ENCODE peak calls at places on chromosomes 2 and 18, in six cellular contexts. One of them, this sample, is unnamed.

GRCh38 chr2:53670351-53670750 is 97.3 kb upstream of the CHAC2 start:
- DNase-seq in neuronal stem cell: no peak
- DNase-seq in trophoblast cell: no peak
- DNase-seq in IMR-90: peak; percentile 56
- DNase-seq in mesenchymal stem cell: no peak
- DNase-seq in H9: no peak
- DNase-seq in this sample: no peak

GRCh38 chr2:11726384-11726783 is 20.0 kb upstream of the LPIN1 start:
- DNase-seq in neuronal stem cell: no peak
- DNase-seq in trophoblast cell: no peak
- DNase-seq in IMR-90: no peak
- DNase-seq in mesenchymal stem cell: no peak
- DNase-seq in H9: no peak
- DNase-seq in this sample: no peak

GRCh38 chr2:46331099-46331766 is 34.0 kb downstream of the EPAS1 start:
- DNase-seq in neuronal stem cell: no peak
- DNase-seq in trophoblast cell: no peak
- DNase-seq in IMR-90: no peak
- DNase-seq in mesenchymal stem cell: peak; percentile 65
- DNase-seq in H9: no peak
- DNase-seq in this sample: no peak

GRCh38 chr2:157596992-157597681 is 31.5 kb downstream of the ACVR1C start:
- DNase-seq in neuronal stem cell: peak; percentile 14
- DNase-seq in trophoblast cell: no peak
- DNase-seq in IMR-90: peak; percentile 1
- DNase-seq in mesenchymal stem cell: peak; percentile 20
- DNase-seq in H9: peak; percentile 80
- DNase-seq in this sample: peak; percentile 69

GRCh38 chr2:237345891-237346640 is 67.9 kb downstream of the COL6A3 start:
- DNase-seq in neuronal stem cell: no peak
- DNase-seq in trophoblast cell: no peak
- DNase-seq in IMR-90: peak; percentile 43
- DNase-seq in mesenchymal stem cell: peak; percentile 18
- DNase-seq in H9: no peak
- DNase-seq in this sample: no peak

GRCh38 chr2:64439194-64439593 is 14.8 kb upstream of the LGALSL start:
- DNase-seq in neuronal stem cell: no peak
- DNase-seq in trophoblast cell: no peak
- DNase-seq in IMR-90: no peak
- DNase-seq in mesenchymal stem cell: no peak
- DNase-seq in H9: no peak
- DNase-seq in this sample: no peak

GRCh38 chr2:162113771-162114168 is 38.3 kb downstream of the GCG start:
- DNase-seq in neuronal stem cell: no peak
- DNase-seq in trophoblast cell: peak; percentile 52
- DNase-seq in IMR-90: peak; percentile 80
- DNase-seq in mesenchymal stem cell: peak; percentile 82
- DNase-seq in H9: no peak
- DNase-seq in this sample: peak; percentile 73

GRCh38 chr2:241029599-241030332 is 31.3 kb downstream of the SNED1 start:
- DNase-seq in neuronal stem cell: no peak
- DNase-seq in trophoblast cell: no peak
- DNase-seq in IMR-90: no peak
- DNase-seq in mesenchymal stem cell: no peak
- DNase-seq in H9: no peak
- DNase-seq in this sample: no peak

GRCh38 chr2:145652992-145653545 is 1133.2 kb upstream of the ZEB2 start:
- DNase-seq in neuronal stem cell: no peak
- DNase-seq in trophoblast cell: peak; percentile 28
- DNase-seq in IMR-90: peak; percentile 95
- DNase-seq in mesenchymal stem cell: peak; percentile 91
- DNase-seq in H9: no peak
- DNase-seq in this sample: no peak

GRCh38 chr2:52919668-52920067 is 847.9 kb upstream of the CHAC2 start:
- DNase-seq in neuronal stem cell: no peak
- DNase-seq in trophoblast cell: no peak
- DNase-seq in IMR-90: peak; percentile 10
- DNase-seq in mesenchymal stem cell: peak; percentile 18
- DNase-seq in H9: no peak
- DNase-seq in this sample: no peak

GRCh38 chr18:79405781-79406575 is 10.2 kb downstream of the NFATC1 start:
- DNase-seq in neuronal stem cell: no peak
- DNase-seq in trophoblast cell: no peak
- DNase-seq in IMR-90: no peak
- DNase-seq in mesenchymal stem cell: no peak
- DNase-seq in H9: no peak
- DNase-seq in this sample: no peak

GRCh38 chr2:47488870-47489584 is 86.1 kb downstream of the MSH2 start:
- DNase-seq in neuronal stem cell: no peak
- DNase-seq in trophoblast cell: peak; percentile 82
- DNase-seq in IMR-90: peak; percentile 92
- DNase-seq in mesenchymal stem cell: peak; percentile 91
- DNase-seq in H9: no peak
- DNase-seq in this sample: no peak

GRCh38 chr2:176534798-176535479 is 265.7 kb downstream of the MTX2 start:
- DNase-seq in neuronal stem cell: no peak
- DNase-seq in trophoblast cell: no peak
- DNase-seq in IMR-90: no peak
- DNase-seq in mesenchymal stem cell: no peak
- DNase-seq in H9: no peak
- DNase-seq in this sample: no peak

GRCh38 chr2:37666772-37667171 is 4.7 kb downstream of the CDC42EP3 start:
- DNase-seq in neuronal stem cell: no peak
- DNase-seq in trophoblast cell: no peak
- DNase-seq in IMR-90: no peak
- DNase-seq in mesenchymal stem cell: no peak
- DNase-seq in H9: no peak
- DNase-seq in this sample: no peak

GRCh38 chr2:30690126-30690561 is 117.1 kb downstream of the CAPN13 start:
- DNase-seq in neuronal stem cell: no peak
- DNase-seq in trophoblast cell: no peak
- DNase-seq in IMR-90: no peak
- DNase-seq in mesenchymal stem cell: no peak
- DNase-seq in H9: no peak
- DNase-seq in this sample: no peak

GRCh38 chr2:110800611-110801402 is 68.4 kb downstream of the ACOXL start:
- DNase-seq in neuronal stem cell: no peak
- DNase-seq in trophoblast cell: no peak
- DNase-seq in IMR-90: no peak
- DNase-seq in mesenchymal stem cell: no peak
- DNase-seq in H9: no peak
- DNase-seq in this sample: no peak

GRCh38 chr2:95345066-95345414 is 47.9 kb downstream of the KCNIP3 start:
- DNase-seq in neuronal stem cell: no peak
- DNase-seq in trophoblast cell: no peak
- DNase-seq in IMR-90: no peak
- DNase-seq in mesenchymal stem cell: no peak
- DNase-seq in H9: no peak
- DNase-seq in this sample: no peak

GRCh38 chr18:77099501-77100370 is 32.8 kb downstream of the MBP start:
- DNase-seq in neuronal stem cell: no peak
- DNase-seq in trophoblast cell: no peak
- DNase-seq in IMR-90: no peak
- DNase-seq in mesenchymal stem cell: no peak
- DNase-seq in H9: no peak
- DNase-seq in this sample: peak; percentile 84

GRCh38 chr18:77096936-77097886 is 35.4 kb downstream of the MBP start:
- DNase-seq in neuronal stem cell: no peak
- DNase-seq in trophoblast cell: no peak
- DNase-seq in IMR-90: no peak
- DNase-seq in mesenchymal stem cell: no peak
- DNase-seq in H9: peak; percentile 82
- DNase-seq in this sample: peak; percentile 89

GRCh38 chr18:77098033-77098432 is 34.5 kb downstream of the MBP start:
- DNase-seq in neuronal stem cell: no peak
- DNase-seq in trophoblast cell: no peak
- DNase-seq in IMR-90: peak; percentile 84
- DNase-seq in mesenchymal stem cell: no peak
- DNase-seq in H9: no peak
- DNase-seq in this sample: no peak

GRCh38 chr18:77100751-77101355 is 31.7 kb downstream of the MBP start:
- DNase-seq in neuronal stem cell: no peak
- DNase-seq in trophoblast cell: no peak
- DNase-seq in IMR-90: no peak
- DNase-seq in mesenchymal stem cell: no peak
- DNase-seq in H9: no peak
- DNase-seq in this sample: no peak

DNA sequence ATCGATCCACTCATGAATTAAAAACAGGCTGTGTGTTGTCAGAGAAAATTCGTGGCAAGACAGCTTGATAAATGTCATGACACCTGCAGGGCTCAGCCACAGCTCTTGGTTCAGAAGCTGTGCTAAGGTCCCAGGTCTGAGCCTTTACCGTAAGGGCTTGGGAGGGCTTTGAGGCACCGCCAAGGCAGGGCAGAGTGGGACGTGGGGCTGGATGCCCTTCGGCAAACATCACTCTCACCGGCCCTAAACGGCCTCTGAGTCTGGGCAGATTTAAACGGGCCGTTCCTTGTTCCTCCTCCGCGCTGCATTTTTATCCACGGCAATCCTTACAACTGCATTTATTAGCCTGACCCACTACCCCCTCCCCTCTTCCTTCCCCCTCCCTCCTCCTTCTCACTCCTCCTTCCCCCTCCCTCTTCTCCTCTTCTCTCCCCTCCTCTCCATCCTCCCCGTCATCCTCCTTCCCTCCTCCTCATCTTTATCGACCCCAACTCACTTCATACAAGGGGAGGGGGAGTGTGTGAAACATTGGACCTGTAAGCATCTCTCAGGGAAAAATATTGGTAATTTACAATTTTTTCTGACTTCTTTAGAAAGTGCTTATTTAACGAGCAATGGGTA is 33.9 kb downstream of the MBP start:
- DNase-seq in neuronal stem cell: no peak
- DNase-seq in trophoblast cell: no peak
- DNase-seq in IMR-90: no peak
- DNase-seq in mesenchymal stem cell: no peak
- DNase-seq in H9: no peak
- DNase-seq in this sample: peak; percentile 56
- H3K4ac ChIP-seq in neuronal stem cell: no peak overlapping the region
- H3K4ac ChIP-seq in trophoblast cell: no peak overlapping the region
- H3K4ac ChIP-seq in IMR-90: peak overlapping the region; percentile 99
- H3K4ac ChIP-seq in mesenchymal stem cell: no peak overlapping the region
- H3K4ac ChIP-seq in H9: no peak overlapping the region
- H3K4ac ChIP-seq in this sample: no peak overlapping the region

GRCh38 chr2:231191896-231192872 is 6.2 kb upstream of the ARMC9 start:
- DNase-seq in neuronal stem cell: no peak
- DNase-seq in trophoblast cell: no peak
- DNase-seq in IMR-90: peak; percentile 83
- DNase-seq in mesenchymal stem cell: peak; percentile 91
- DNase-seq in H9: peak; percentile 88
- DNase-seq in this sample: peak; percentile 91
- H3K4ac ChIP-seq in neuronal stem cell: no peak overlapping the region
- H3K4ac ChIP-seq in trophoblast cell: no peak overlapping the region
- H3K4ac ChIP-seq in IMR-90: peak overlapping the region; percentile 97
- H3K4ac ChIP-seq in mesenchymal stem cell: peak overlapping the region; percentile 92
- H3K4ac ChIP-seq in H9: no peak overlapping the region
- H3K4ac ChIP-seq in this sample: peak overlapping the region; percentile 48

GRCh38 chr2:61377046-61377445 is 93.8 kb downstream of the USP34 start:
- DNase-seq in neuronal stem cell: no peak
- DNase-seq in trophoblast cell: no peak
- DNase-seq in IMR-90: peak; percentile 21
- DNase-seq in mesenchymal stem cell: no peak
- DNase-seq in H9: no peak
- DNase-seq in this sample: no peak
- H3K4ac ChIP-seq in neuronal stem cell: no peak overlapping the region
- H3K4ac ChIP-seq in trophoblast cell: no peak overlapping the region
- H3K4ac ChIP-seq in IMR-90: no peak overlapping the region
- H3K4ac ChIP-seq in mesenchymal stem cell: no peak overlapping the region
- H3K4ac ChIP-seq in H9: no peak overlapping the region
- H3K4ac ChIP-seq in this sample: no peak overlapping the region

DNA sequence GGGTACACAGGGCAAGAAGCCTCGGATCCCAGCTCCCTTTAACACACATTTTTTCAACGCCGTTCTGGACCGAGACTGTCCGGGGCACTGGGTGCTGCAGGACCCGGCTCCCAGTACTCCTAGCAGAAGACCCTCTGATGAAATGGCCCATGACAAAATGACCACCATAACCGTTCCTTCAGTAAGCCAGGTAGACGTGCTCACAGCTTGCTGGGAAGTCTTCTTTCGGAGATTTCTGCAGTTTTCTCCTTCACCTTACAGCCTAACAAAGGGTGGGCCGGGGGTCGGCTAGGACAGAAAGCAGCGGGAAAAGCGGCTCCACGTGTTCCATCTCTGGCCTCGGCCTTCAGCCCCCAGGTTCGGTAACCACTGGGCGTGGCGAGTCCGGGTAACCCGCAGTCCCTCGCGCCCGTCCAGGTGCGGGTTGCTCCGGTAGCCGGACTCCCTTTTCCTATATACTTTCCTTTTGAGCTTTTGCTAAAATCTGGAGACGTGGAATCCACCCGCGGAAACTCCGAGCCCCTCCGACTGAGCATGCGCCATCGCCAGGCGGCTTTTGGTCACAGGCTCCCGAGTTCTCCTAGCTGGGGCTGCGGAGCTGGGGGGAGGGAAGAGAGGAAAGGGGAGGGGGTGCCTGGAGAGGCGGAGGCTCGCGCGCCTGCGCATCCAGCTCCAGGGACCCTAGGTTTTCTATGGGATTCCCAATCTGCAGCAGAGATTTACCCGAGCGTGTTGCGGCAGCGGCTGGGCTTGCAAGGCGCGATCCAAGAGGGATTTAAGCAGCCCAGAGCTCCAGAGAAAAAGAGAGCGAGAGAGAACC is at the start of gene VSNL1:
- DNase-seq in neuronal stem cell: peak; percentile 93
- DNase-seq in trophoblast cell: peak; percentile 92
- DNase-seq in IMR-90: peak; percentile 68
- DNase-seq in mesenchymal stem cell: peak; percentile 92
- DNase-seq in H9: peak; percentile 97
- DNase-seq in this sample: peak; percentile 98
- H3K4ac ChIP-seq in neuronal stem cell: no peak within 1 kb of the TSS
- H3K4ac ChIP-seq in trophoblast cell: no peak within 1 kb of the TSS
- H3K4ac ChIP-seq in IMR-90: peak within 1 kb of the TSS; percentile 11
- H3K4ac ChIP-seq in mesenchymal stem cell: peak within 1 kb of the TSS; percentile 55
- H3K4ac ChIP-seq in H9: peak within 1 kb of the TSS; percentile 72
- H3K4ac ChIP-seq in this sample: peak within 1 kb of the TSS; percentile 64

GRCh38 chr2:231056453-231057416 is at the start of gene PSMD1:
- DNase-seq in neuronal stem cell: peak; percentile 93
- DNase-seq in trophoblast cell: peak; percentile 89
- DNase-seq in IMR-90: peak; percentile 93
- DNase-seq in mesenchymal stem cell: peak; percentile 94
- DNase-seq in H9: peak; percentile 93
- DNase-seq in this sample: peak; percentile 95
- H3K4ac ChIP-seq in neuronal stem cell: no peak within 1 kb of the TSS
- H3K4ac ChIP-seq in trophoblast cell: peak within 1 kb of the TSS; percentile 89
- H3K4ac ChIP-seq in IMR-90: peak within 1 kb of the TSS; percentile 99
- H3K4ac ChIP-seq in mesenchymal stem cell: peak within 1 kb of the TSS; percentile 97
- H3K4ac ChIP-seq in H9: no peak within 1 kb of the TSS
- H3K4ac ChIP-seq in this sample: peak within 1 kb of the TSS; percentile 97

GRCh38 chr18:59696311-59697235 is 650 bp downstream of the CCBE1 start:
- DNase-seq in neuronal stem cell: no peak
- DNase-seq in trophoblast cell: peak; percentile 72
- DNase-seq in IMR-90: peak; percentile 59
- DNase-seq in mesenchymal stem cell: peak; percentile 48
- DNase-seq in H9: peak; percentile 74
- DNase-seq in this sample: peak; percentile 53
- H3K4ac ChIP-seq in neuronal stem cell: no peak overlapping the region
- H3K4ac ChIP-seq in trophoblast cell: peak overlapping the region; percentile 68
- H3K4ac ChIP-seq in IMR-90: peak overlapping the region; percentile 55
- H3K4ac ChIP-seq in mesenchymal stem cell: no peak overlapping the region
- H3K4ac ChIP-seq in H9: no peak overlapping the region
- H3K4ac ChIP-seq in this sample: no peak overlapping the region

This sample was measured in mesendoderm.